ENCODE peak calls at places on chromosome 5, in six cellular contexts. C is IMR-90, Z is kidney epithelial cell, G is AG04449, A is omental fat pad, B is fibroblast of lung. O is an unnamed sample.

GRCh38 chr5:83097582-83098265 is 20.4 kb downstream of the XRCC4 start:
- DNase-seq in G (no peak), C (peak; percentile 71), Z (no peak), B (peak; percentile 82), A (no peak), O (peak; percentile 68)

GRCh38 chr5:171323806-171324632 is 15.0 kb downstream of the TLX3 start:
- DNase-seq in A (no peak), Z (no peak), C (no peak), B (no peak), G (no peak), O (no peak)

GRCh38 chr5:9776525-9776924 is 146.4 kb upstream of the TAS2R1 start:
- DNase-seq in G (no peak), A (no peak), C (peak; percentile 91), Z (no peak), B (peak; percentile 72), O (peak; percentile 24)

GRCh38 chr5:170479484-170479883 is 24.3 kb upstream of the KCNIP1 start:
- DNase-seq in C (peak; percentile 21), Z (peak; percentile 61), B (peak; percentile 50), G (no peak), A (no peak), O (peak; percentile 52)

GRCh38 chr5:6370580-6370979 is 7.8 kb downstream of the MED10 start:
- DNase-seq in Z (no peak), G (no peak), C (no peak), B (no peak), A (no peak), O (no peak)

GRCh38 chr5:66642538-66642937 is 46.3 kb downstream of the MAST4 start:
- DNase-seq in A (no peak), Z (no peak), C (no peak), B (no peak), G (no peak), O (no peak)

GRCh38 chr5:81575924-81576323 is 175.0 kb downstream of the SSBP2 start:
- DNase-seq in B (no peak), G (no peak), A (no peak), C (no peak), Z (no peak), O (no peak)

GRCh38 chr5:543755-544674 is 19.8 kb upstream of the SLC9A3 start:
- DNase-seq in C (no peak), B (no peak), A (no peak), G (no peak), Z (no peak), O (no peak)

GRCh38 chr5:139384591-139385051 is 1.5 kb upstream of the SLC23A1 start:
- DNase-seq in G (no peak), B (no peak), A (no peak), Z (no peak), C (no peak), O (no peak)

GRCh38 chr5:128163991-128164390 is 80.4 kb downstream of the SLC12A2 start:
- DNase-seq in A (no peak), G (peak; percentile 3), B (peak; percentile 86), Z (no peak), C (peak; percentile 60), O (peak; percentile 47)

GRCh38 chr5:139162448-139162847 is 35.7 kb downstream of the SIL1 start:
- DNase-seq in G (no peak), A (no peak), C (no peak), Z (no peak), B (no peak), O (no peak)

GRCh38 chr5:71925608-71926091 is 181.6 kb upstream of the MAP1B start:
- DNase-seq in B (peak; percentile 35), G (no peak), Z (no peak), A (no peak), C (no peak), O (peak; percentile 33)

GRCh38 chr5:108521011-108521700 is 139.3 kb upstream of the FBXL17 start:
- DNase-seq in A (no peak), Z (no peak), B (no peak), C (no peak), G (no peak), O (no peak)

GRCh38 chr5:593511-593910 is 18.6 kb upstream of the CEP72 start:
- DNase-seq in Z (no peak), B (no peak), G (no peak), A (no peak), C (no peak), O (no peak)

GRCh38 chr5:107373511-107374263 is 297.1 kb downstream of the EFNA5 start:
- DNase-seq in A (no peak), C (no peak), B (no peak), G (no peak), Z (no peak), O (no peak)

GRCh38 chr5:169706758-169707450 is 69.8 kb downstream of the DOCK2 start:
- DNase-seq in G (no peak), Z (peak; percentile 67), A (no peak), C (peak; percentile 86), B (peak; percentile 76), O (peak; percentile 67)

GRCh38 chr5:161230222-161230621 is 316.3 kb downstream of the GABRB2 start:
- DNase-seq in C (no peak), B (no peak), G (no peak), Z (peak; percentile 0), A (no peak), O (no peak)

GRCh38 chr5:132199116-132199680 is 28.5 kb downstream of the P4HA2 start:
- DNase-seq in C (no peak), G (no peak), A (no peak), B (no peak), Z (no peak), O (no peak)

GRCh38 chr5:113510836-113511451 is 2.5 kb upstream of the YTHDC2 start:
- DNase-seq in A (no peak), B (peak; percentile 38), C (peak; percentile 69), G (no peak), Z (no peak), O (peak; percentile 80)

GRCh38 chr5:137666109-137666850 is 69.6 kb downstream of the KLHL3 start:
- DNase-seq in Z (no peak), C (peak; percentile 28), G (no peak), A (no peak), B (peak; percentile 51), O (peak; percentile 56)

GRCh38 chr5:61653802-61654580 is 321.9 kb downstream of the ZSWIM6 start:
- DNase-seq in Z (no peak), G (no peak), A (no peak), C (no peak), B (no peak), O (no peak)

GRCh38 chr5:154863291-154864080 is 5.1 kb downstream of the CNOT8 start:
- DNase-seq in C (no peak), B (no peak), G (no peak), A (no peak), Z (no peak), O (no peak)

GRCh38 chr5:135747824-135748223 is 86.6 kb upstream of the SLC25A48 start:
- DNase-seq in G (no peak), B (no peak), Z (no peak), A (no peak), C (no peak), O (no peak)

GRCh38 chr5:135753990-135754389 is 80.5 kb upstream of the SLC25A48 start:
- DNase-seq in Z (no peak), A (no peak), B (no peak), G (no peak), C (no peak), O (no peak)

GRCh38 chr5:135745897-135746500 is 88.5 kb upstream of the SLC25A48 start:
- DNase-seq in B (no peak), G (no peak), Z (no peak), A (no peak), C (no peak), O (no peak)

DNA sequence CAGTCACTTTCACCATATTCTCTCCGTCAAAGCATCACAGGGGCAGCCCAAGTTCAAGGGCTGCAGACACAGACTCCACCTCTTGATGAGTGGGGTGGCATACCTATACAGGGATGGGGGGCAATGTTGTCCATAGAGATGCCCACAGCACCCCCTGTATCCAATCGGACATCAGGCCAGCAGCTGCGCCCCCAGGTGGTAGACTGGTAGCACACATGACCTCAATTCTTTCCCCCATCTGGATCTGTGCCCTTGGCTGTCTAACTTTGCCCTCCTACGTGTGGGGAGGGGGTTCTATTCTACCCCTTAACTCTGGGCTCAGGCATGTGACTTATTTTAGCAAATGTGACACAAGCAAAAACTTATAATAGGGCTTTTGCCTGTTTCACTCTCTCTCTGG is 84.0 kb upstream of the SLC25A48 start:
- DNase-seq in B (no peak), G (no peak), C (no peak), A (no peak), Z (no peak), O (no peak)
- TF ChIP-seq CTCF in B (no peak), G (peak; percentile 15), C (peak; percentile 7), A (no peak), Z (no peak), O (peak; percentile 12)

GRCh38 chr5:117077142-117077541 is 502.5 kb upstream of the SEMA6A start:
- DNase-seq in Z (no peak), C (no peak), A (no peak), B (no peak), G (no peak), O (peak; percentile 7)
- TF ChIP-seq CTCF in Z (peak; percentile 58), C (no peak), A (no peak), B (peak; percentile 52), G (no peak), O (peak; percentile 52)

DNA sequence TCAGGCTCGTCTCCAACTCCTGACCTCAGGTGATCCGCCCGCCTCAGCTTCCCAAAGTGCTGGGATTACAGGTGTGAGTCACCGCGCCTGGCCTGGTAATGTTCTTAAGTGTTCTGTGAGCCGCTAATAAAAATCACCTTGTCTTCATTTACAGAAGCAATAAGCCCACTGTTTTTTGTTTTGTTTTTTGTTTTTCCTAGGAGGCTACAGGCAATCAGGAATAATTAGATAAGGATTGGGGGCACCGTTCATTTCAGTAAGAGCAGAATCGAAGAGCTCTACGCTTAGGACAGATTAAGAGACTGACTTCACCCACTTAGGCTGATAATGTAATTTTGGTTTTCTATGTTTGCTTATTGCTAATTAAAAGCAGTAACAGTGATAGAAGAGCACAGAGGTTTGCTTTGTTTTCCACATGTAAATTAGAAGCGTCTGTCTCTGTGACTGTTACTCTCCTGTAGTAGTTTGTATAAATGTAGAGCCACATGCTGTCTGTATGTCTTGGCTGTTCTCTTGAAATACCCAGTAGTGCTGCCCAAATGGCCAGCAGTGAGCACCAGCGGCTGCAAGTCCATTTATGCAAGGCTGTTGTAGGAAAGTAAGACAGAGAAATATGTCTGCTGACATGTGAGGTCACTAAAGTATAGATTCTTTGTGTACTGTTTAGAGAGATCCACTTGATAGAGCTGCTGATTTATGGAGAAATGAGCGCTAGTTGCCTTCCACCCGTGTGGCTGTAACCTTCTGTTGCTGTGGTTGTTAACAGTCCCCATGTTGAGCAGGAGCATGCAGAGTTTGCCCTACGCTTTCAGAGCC is 30.5 kb downstream of the TRIO start:
- DNase-seq in A (no peak), G (no peak), B (no peak), C (no peak), Z (no peak), O (peak; percentile 50)
- TF ChIP-seq CTCF in A (no peak), G (no peak), B (no peak), C (no peak), Z (no peak), O (no peak)

GRCh38 chr5:36777105-36777757 is 99.3 kb upstream of the NIPBL start:
- DNase-seq in Z (no peak), B (peak; percentile 25), C (peak; percentile 27), G (no peak), A (no peak), O (peak; percentile 64)
- TF ChIP-seq CTCF in Z (peak; percentile 38), B (peak; percentile 59), C (peak; percentile 40), G (peak; percentile 35), A (no peak), O (peak; percentile 71)